ENCODE peak calls at places on chromosomes 7 and 10, in ten cellular contexts. One of them, this sample, is unnamed.

GRCh38 chr7:4612939-4613841 is 68.9 kb upstream of the FOXK1 start:
- DNase-seq in glutamatergic neuron: no peak
- DNase-seq in GM23338: peak
- DNase-seq in T-cell: no peak
- DNase-seq in stimulated activated naive CD4-positive, alpha-beta T cell: no peak
- DNase-seq in HT-29: no peak
- DNase-seq in uterus: no peak
- DNase-seq in hippocampal formation: no peak
- DNase-seq in T-helper 2 cell: no peak
- DNase-seq in fibroblast of lung: peak
- DNase-seq in this sample: no peak

GRCh38 chr10:132986076-132986475 is 43.7 kb upstream of the CFAP46 start:
- DNase-seq in glutamatergic neuron: peak
- DNase-seq in GM23338: no peak
- DNase-seq in T-cell: no peak
- DNase-seq in stimulated activated naive CD4-positive, alpha-beta T cell: no peak
- DNase-seq in HT-29: no peak
- DNase-seq in uterus: no peak
- DNase-seq in hippocampal formation: no peak
- DNase-seq in T-helper 2 cell: no peak
- DNase-seq in fibroblast of lung: no peak
- DNase-seq in this sample: no peak

GRCh38 chr10:95394161-95394880 is 103.5 kb upstream of the PDLIM1 start:
- DNase-seq in glutamatergic neuron: no peak
- DNase-seq in GM23338: no peak
- DNase-seq in T-cell: no peak
- DNase-seq in stimulated activated naive CD4-positive, alpha-beta T cell: no peak
- DNase-seq in HT-29: peak
- DNase-seq in uterus: no peak
- DNase-seq in hippocampal formation: no peak
- DNase-seq in T-helper 2 cell: no peak
- DNase-seq in fibroblast of lung: no peak
- DNase-seq in this sample: no peak

GRCh38 chr7:101236292-101236691 is 1.3 kb downstream of the CLDN15 start:
- DNase-seq in glutamatergic neuron: no peak
- DNase-seq in GM23338: no peak
- DNase-seq in T-cell: no peak
- DNase-seq in stimulated activated naive CD4-positive, alpha-beta T cell: no peak
- DNase-seq in HT-29: no peak
- DNase-seq in uterus: no peak
- DNase-seq in hippocampal formation: no peak
- DNase-seq in T-helper 2 cell: no peak
- DNase-seq in fibroblast of lung: no peak
- DNase-seq in this sample: no peak

GRCh38 chr7:41716691-41717090 is 13.8 kb upstream of the INHBA start:
- DNase-seq in glutamatergic neuron: no peak
- DNase-seq in GM23338: no peak
- DNase-seq in T-cell: no peak
- DNase-seq in stimulated activated naive CD4-positive, alpha-beta T cell: no peak
- DNase-seq in HT-29: no peak
- DNase-seq in uterus: no peak
- DNase-seq in hippocampal formation: no peak
- DNase-seq in T-helper 2 cell: no peak
- DNase-seq in fibroblast of lung: no peak
- DNase-seq in this sample: no peak

GRCh38 chr7:106183952-106184351 is 71.8 kb upstream of the SYPL1 start:
- DNase-seq in glutamatergic neuron: no peak
- DNase-seq in GM23338: no peak
- DNase-seq in T-cell: no peak
- DNase-seq in stimulated activated naive CD4-positive, alpha-beta T cell: no peak
- DNase-seq in HT-29: no peak
- DNase-seq in uterus: no peak
- DNase-seq in hippocampal formation: no peak
- DNase-seq in T-helper 2 cell: no peak
- DNase-seq in fibroblast of lung: no peak
- DNase-seq in this sample: peak

GRCh38 chr10:88848499-88848898 is 3.1 kb downstream of the ANKRD22 start:
- DNase-seq in glutamatergic neuron: no peak
- DNase-seq in GM23338: no peak
- DNase-seq in T-cell: no peak
- DNase-seq in stimulated activated naive CD4-positive, alpha-beta T cell: no peak
- DNase-seq in HT-29: peak
- DNase-seq in uterus: no peak
- DNase-seq in hippocampal formation: no peak
- DNase-seq in T-helper 2 cell: no peak
- DNase-seq in fibroblast of lung: peak
- DNase-seq in this sample: no peak

GRCh38 chr10:125081931-125082330 is 78.4 kb downstream of the CTBP2 start:
- DNase-seq in glutamatergic neuron: no peak
- DNase-seq in GM23338: no peak
- DNase-seq in T-cell: no peak
- DNase-seq in stimulated activated naive CD4-positive, alpha-beta T cell: no peak
- DNase-seq in HT-29: no peak
- DNase-seq in uterus: no peak
- DNase-seq in hippocampal formation: no peak
- DNase-seq in T-helper 2 cell: no peak
- DNase-seq in fibroblast of lung: no peak
- DNase-seq in this sample: no peak

GRCh38 chr10:83606275-83606674 is 533.0 kb upstream of the GHITM start:
- DNase-seq in glutamatergic neuron: no peak
- DNase-seq in GM23338: peak
- DNase-seq in T-cell: no peak
- DNase-seq in stimulated activated naive CD4-positive, alpha-beta T cell: no peak
- DNase-seq in HT-29: no peak
- DNase-seq in uterus: no peak
- DNase-seq in hippocampal formation: no peak
- DNase-seq in T-helper 2 cell: no peak
- DNase-seq in fibroblast of lung: peak
- DNase-seq in this sample: no peak

GRCh38 chr7:129501760-129502707 is at the start of gene SMKR1:
- DNase-seq in glutamatergic neuron: peak
- DNase-seq in GM23338: peak
- DNase-seq in T-cell: peak
- DNase-seq in stimulated activated naive CD4-positive, alpha-beta T cell: peak
- DNase-seq in HT-29: peak
- DNase-seq in uterus: peak
- DNase-seq in hippocampal formation: peak
- DNase-seq in T-helper 2 cell: peak
- DNase-seq in fibroblast of lung: peak
- DNase-seq in this sample: peak

GRCh38 chr10:87674963-87675362 is 15.3 kb downstream of the PAPSS2 start:
- DNase-seq in glutamatergic neuron: no peak
- DNase-seq in GM23338: no peak
- DNase-seq in T-cell: no peak
- DNase-seq in stimulated activated naive CD4-positive, alpha-beta T cell: no peak
- DNase-seq in HT-29: no peak
- DNase-seq in uterus: no peak
- DNase-seq in hippocampal formation: no peak
- DNase-seq in T-helper 2 cell: no peak
- DNase-seq in fibroblast of lung: peak
- DNase-seq in this sample: no peak

GRCh38 chr10:14123066-14123465 is 207.7 kb downstream of the FRMD4A start:
- DNase-seq in glutamatergic neuron: no peak
- DNase-seq in GM23338: no peak
- DNase-seq in T-cell: no peak
- DNase-seq in stimulated activated naive CD4-positive, alpha-beta T cell: no peak
- DNase-seq in HT-29: no peak
- DNase-seq in uterus: no peak
- DNase-seq in hippocampal formation: no peak
- DNase-seq in T-helper 2 cell: no peak
- DNase-seq in fibroblast of lung: peak
- DNase-seq in this sample: no peak

GRCh38 chr7:103989200-103989784 is at the start of gene RELN:
- DNase-seq in glutamatergic neuron: peak
- DNase-seq in GM23338: peak
- DNase-seq in T-cell: no peak
- DNase-seq in stimulated activated naive CD4-positive, alpha-beta T cell: no peak
- DNase-seq in HT-29: no peak
- DNase-seq in uterus: no peak
- DNase-seq in hippocampal formation: no peak
- DNase-seq in T-helper 2 cell: no peak
- DNase-seq in fibroblast of lung: peak
- DNase-seq in this sample: no peak

GRCh38 chr10:84269773-84270172 is 24.9 kb downstream of the RGR start:
- DNase-seq in glutamatergic neuron: no peak
- DNase-seq in GM23338: no peak
- DNase-seq in T-cell: no peak
- DNase-seq in stimulated activated naive CD4-positive, alpha-beta T cell: no peak
- DNase-seq in HT-29: no peak
- DNase-seq in uterus: no peak
- DNase-seq in hippocampal formation: no peak
- DNase-seq in T-helper 2 cell: no peak
- DNase-seq in fibroblast of lung: peak
- DNase-seq in this sample: no peak

GRCh38 chr10:42593284-42593683 is 45.1 kb downstream of the ZNF33B start:
- DNase-seq in glutamatergic neuron: no peak
- DNase-seq in GM23338: peak
- DNase-seq in T-cell: no peak
- DNase-seq in stimulated activated naive CD4-positive, alpha-beta T cell: no peak
- DNase-seq in HT-29: no peak
- DNase-seq in uterus: no peak
- DNase-seq in hippocampal formation: no peak
- DNase-seq in T-helper 2 cell: no peak
- DNase-seq in fibroblast of lung: peak
- DNase-seq in this sample: no peak

GRCh38 chr10:110003524-110003885 is 4.3 kb upstream of the ADD3 start:
- DNase-seq in glutamatergic neuron: no peak
- DNase-seq in GM23338: no peak
- DNase-seq in T-cell: no peak
- DNase-seq in stimulated activated naive CD4-positive, alpha-beta T cell: no peak
- DNase-seq in HT-29: peak
- DNase-seq in uterus: no peak
- DNase-seq in hippocampal formation: no peak
- DNase-seq in T-helper 2 cell: no peak
- DNase-seq in fibroblast of lung: no peak
- DNase-seq in this sample: no peak

GRCh38 chr7:2701832-2702593 is 14.0 kb downstream of the AMZ1 start:
- DNase-seq in glutamatergic neuron: no peak
- DNase-seq in GM23338: no peak
- DNase-seq in T-cell: no peak
- DNase-seq in stimulated activated naive CD4-positive, alpha-beta T cell: no peak
- DNase-seq in HT-29: no peak
- DNase-seq in uterus: no peak
- DNase-seq in hippocampal formation: peak
- DNase-seq in T-helper 2 cell: no peak
- DNase-seq in fibroblast of lung: peak
- DNase-seq in this sample: no peak

GRCh38 chr7:5635461-5636445 is 145.7 kb downstream of the RNF216 start:
- DNase-seq in glutamatergic neuron: no peak
- DNase-seq in GM23338: no peak
- DNase-seq in T-cell: no peak
- DNase-seq in stimulated activated naive CD4-positive, alpha-beta T cell: no peak
- DNase-seq in HT-29: no peak
- DNase-seq in uterus: no peak
- DNase-seq in hippocampal formation: peak
- DNase-seq in T-helper 2 cell: no peak
- DNase-seq in fibroblast of lung: no peak
- DNase-seq in this sample: no peak

GRCh38 chr7:128791121-128791967 is 424 bp upstream of the CCDC136 start:
- DNase-seq in glutamatergic neuron: peak
- DNase-seq in GM23338: peak
- DNase-seq in T-cell: peak
- DNase-seq in stimulated activated naive CD4-positive, alpha-beta T cell: peak
- DNase-seq in HT-29: peak
- DNase-seq in uterus: peak
- DNase-seq in hippocampal formation: peak
- DNase-seq in T-helper 2 cell: peak
- DNase-seq in fibroblast of lung: peak
- DNase-seq in this sample: peak

GRCh38 chr7:42167206-42167913 is 69.6 kb downstream of the GLI3 start:
- DNase-seq in glutamatergic neuron: no peak
- DNase-seq in GM23338: no peak
- DNase-seq in T-cell: no peak
- DNase-seq in stimulated activated naive CD4-positive, alpha-beta T cell: no peak
- DNase-seq in HT-29: peak
- DNase-seq in uterus: no peak
- DNase-seq in hippocampal formation: no peak
- DNase-seq in T-helper 2 cell: no peak
- DNase-seq in fibroblast of lung: no peak
- DNase-seq in this sample: no peak

GRCh38 chr10:49749144-49749543 is 13.0 kb downstream of the OGDHL start:
- DNase-seq in glutamatergic neuron: no peak
- DNase-seq in GM23338: no peak
- DNase-seq in T-cell: no peak
- DNase-seq in stimulated activated naive CD4-positive, alpha-beta T cell: no peak
- DNase-seq in HT-29: no peak
- DNase-seq in uterus: no peak
- DNase-seq in hippocampal formation: no peak
- DNase-seq in T-helper 2 cell: no peak
- DNase-seq in fibroblast of lung: no peak
- DNase-seq in this sample: no peak

GRCh38 chr10:68989317-68989990 is 851 bp downstream of the KIFBP start:
- DNase-seq in glutamatergic neuron: no peak
- DNase-seq in GM23338: peak
- DNase-seq in T-cell: no peak
- DNase-seq in stimulated activated naive CD4-positive, alpha-beta T cell: no peak
- DNase-seq in HT-29: no peak
- DNase-seq in uterus: no peak
- DNase-seq in hippocampal formation: no peak
- DNase-seq in T-helper 2 cell: no peak
- DNase-seq in fibroblast of lung: peak
- DNase-seq in this sample: no peak

GRCh38 chr7:137816696-137817320 is 30.0 kb downstream of the DGKI start:
- DNase-seq in glutamatergic neuron: no peak
- DNase-seq in GM23338: peak
- DNase-seq in T-cell: no peak
- DNase-seq in stimulated activated naive CD4-positive, alpha-beta T cell: no peak
- DNase-seq in HT-29: no peak
- DNase-seq in uterus: no peak
- DNase-seq in hippocampal formation: no peak
- DNase-seq in T-helper 2 cell: no peak
- DNase-seq in fibroblast of lung: peak
- DNase-seq in this sample: no peak

GRCh38 chr10:29067161-29067560 is 221.7 kb upstream of the LYZL1 start:
- DNase-seq in glutamatergic neuron: no peak
- DNase-seq in GM23338: no peak
- DNase-seq in T-cell: no peak
- DNase-seq in stimulated activated naive CD4-positive, alpha-beta T cell: no peak
- DNase-seq in HT-29: no peak
- DNase-seq in uterus: no peak
- DNase-seq in hippocampal formation: no peak
- DNase-seq in T-helper 2 cell: no peak
- DNase-seq in fibroblast of lung: no peak
- DNase-seq in this sample: no peak

GRCh38 chr10:52801951-52802350 is 29.4 kb upstream of the MBL2 start:
- DNase-seq in glutamatergic neuron: no peak
- DNase-seq in GM23338: no peak
- DNase-seq in T-cell: no peak
- DNase-seq in stimulated activated naive CD4-positive, alpha-beta T cell: no peak
- DNase-seq in HT-29: peak
- DNase-seq in uterus: no peak
- DNase-seq in hippocampal formation: no peak
- DNase-seq in T-helper 2 cell: no peak
- DNase-seq in fibroblast of lung: peak
- DNase-seq in this sample: no peak

GRCh38 chr10:114724295-114724694 is 66.2 kb upstream of the ABLIM1 start:
- DNase-seq in glutamatergic neuron: no peak
- DNase-seq in GM23338: no peak
- DNase-seq in T-cell: no peak
- DNase-seq in stimulated activated naive CD4-positive, alpha-beta T cell: no peak
- DNase-seq in HT-29: no peak
- DNase-seq in uterus: no peak
- DNase-seq in hippocampal formation: no peak
- DNase-seq in T-helper 2 cell: no peak
- DNase-seq in fibroblast of lung: no peak
- DNase-seq in this sample: no peak

GRCh38 chr7:23012797-23013714 is 874 bp downstream of the HYCC1 start:
- DNase-seq in glutamatergic neuron: peak
- DNase-seq in GM23338: peak
- DNase-seq in T-cell: no peak
- DNase-seq in stimulated activated naive CD4-positive, alpha-beta T cell: peak
- DNase-seq in HT-29: no peak
- DNase-seq in uterus: peak
- DNase-seq in hippocampal formation: peak
- DNase-seq in T-helper 2 cell: no peak
- DNase-seq in fibroblast of lung: no peak
- DNase-seq in this sample: peak

GRCh38 chr7:22664988-22665798 is 61.8 kb upstream of the IL6 start:
- DNase-seq in glutamatergic neuron: no peak
- DNase-seq in GM23338: no peak
- DNase-seq in T-cell: no peak
- DNase-seq in stimulated activated naive CD4-positive, alpha-beta T cell: no peak
- DNase-seq in HT-29: no peak
- DNase-seq in uterus: no peak
- DNase-seq in hippocampal formation: no peak
- DNase-seq in T-helper 2 cell: no peak
- DNase-seq in fibroblast of lung: no peak
- DNase-seq in this sample: no peak

This sample was measured in OCI-LY7.